ENCODE peak calls at places on chromosomes 6 and 20, in six cellular contexts. K is A549, A is transverse colon, X is stomach, V is IMR-90, C is PC-3. B is an unnamed sample.

GRCh38 chr6:55578537-55579363 is at the start of gene HMGCLL1:
- DNase-seq in V (no peak), X (no peak), A (peak), K (peak), C (peak), B (no peak)

GRCh38 chr6:17729223-17730077 is 22.7 kb upstream of the NUP153 start:
- DNase-seq in K (no peak), V (no peak), C (no peak), X (no peak), A (no peak), B (no peak)

GRCh38 chr6:87016772-87017171 is 78.1 kb downstream of the CGA start:
- DNase-seq in C (no peak), V (no peak), A (no peak), X (no peak), K (no peak), B (no peak)

GRCh38 chr20:48606841-48607543 is 220.8 kb downstream of the PREX1 start:
- DNase-seq in K (no peak), V (no peak), C (no peak), A (no peak), X (no peak), B (no peak)

GRCh38 chr6:163768905-163769304 is 354.4 kb downstream of the QKI start:
- DNase-seq in C (no peak), X (no peak), V (no peak), K (no peak), A (no peak), B (no peak)

GRCh38 chr6:161151660-161152526 is 122.0 kb downstream of the AGPAT4 start:
- DNase-seq in V (no peak), A (no peak), X (no peak), K (no peak), C (no peak), B (no peak)

GRCh38 chr6:157325069-157325805 is 1.9 kb upstream of the TMEM242 start:
- DNase-seq in C (no peak), V (peak), X (no peak), K (no peak), A (no peak), B (no peak)

GRCh38 chr6:89818977-89819335 is 638 bp downstream of the MDN1 start:
- DNase-seq in K (peak), C (peak), A (peak), X (no peak), V (peak), B (peak)

GRCh38 chr20:23509580-23509913 is 18.6 kb downstream of the CST8 start:
- DNase-seq in K (no peak), C (no peak), V (no peak), A (no peak), X (no peak), B (no peak)

GRCh38 chr20:14235355-14235754 is 102.1 kb downstream of the FLRT3 start:
- DNase-seq in C (peak), V (peak), A (no peak), K (peak), X (no peak), B (no peak)

GRCh38 chr6:32700391-32701040 is 34.1 kb upstream of the HLA-DQB1 start:
- DNase-seq in X (no peak), C (peak), K (peak), A (peak), V (peak), B (peak)

GRCh38 chr20:3764659-3765058 is 2.9 kb downstream of the ADISSP start:
- DNase-seq in V (no peak), K (no peak), X (no peak), A (no peak), C (no peak), B (no peak)

GRCh38 chr20:4699957-4700356 is 21.8 kb upstream of the PRND start:
- DNase-seq in K (no peak), X (no peak), V (no peak), C (no peak), A (no peak), B (no peak)

GRCh38 chr6:134317471-134318131 is at the start of gene SGK1:
- DNase-seq in V (peak), K (peak), X (no peak), C (peak), A (no peak), B (peak)

GRCh38 chr20:25484911-25485511 is 77.5 kb downstream of the GINS1 start:
- DNase-seq in V (no peak), C (peak), A (no peak), K (no peak), X (no peak), B (no peak)

GRCh38 chr6:22350109-22350508 is 53.3 kb upstream of the PRL start:
- DNase-seq in K (no peak), X (no peak), C (no peak), V (peak), A (no peak), B (no peak)

GRCh38 chr6:3893914-3894313 is 44.7 kb downstream of the FAM50B start:
- DNase-seq in V (no peak), K (no peak), A (no peak), C (no peak), X (no peak), B (no peak)

DNA sequence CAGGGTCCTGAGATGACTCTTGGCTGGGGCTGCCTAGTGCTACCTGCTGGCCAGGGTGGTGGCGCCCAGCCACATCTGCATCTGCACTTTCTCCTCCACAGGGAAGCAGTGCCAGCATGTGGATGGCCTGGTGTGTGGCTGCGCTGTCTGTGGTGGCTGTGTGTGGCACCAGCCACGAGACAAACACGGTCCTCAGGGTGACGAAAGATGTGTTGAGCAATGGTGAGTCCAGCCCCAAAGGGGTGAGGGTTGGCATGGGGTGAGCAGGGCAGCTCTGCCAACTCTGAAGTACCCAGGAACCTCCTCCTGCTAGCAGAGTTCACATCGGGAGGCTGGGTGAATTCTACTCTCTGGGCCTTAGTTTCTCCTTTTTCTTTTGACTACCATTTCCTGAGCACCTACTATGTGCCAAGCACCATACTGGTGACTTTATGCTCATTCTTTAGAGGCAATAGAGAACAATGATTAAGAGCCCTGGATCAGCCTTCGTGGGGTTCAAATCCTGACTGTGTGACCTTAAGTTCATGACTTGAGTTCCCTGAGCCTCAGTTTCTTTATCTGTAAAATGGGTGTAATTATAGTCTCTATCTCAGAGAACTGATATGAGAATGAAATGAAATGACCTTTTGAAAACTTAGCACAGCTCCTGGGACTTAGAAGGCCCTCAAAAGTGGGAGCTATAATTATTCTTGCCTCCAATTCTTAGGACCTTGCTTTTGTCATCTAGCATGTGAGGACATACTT is 2.1 kb downstream of the BPIFB4 start:
- DNase-seq in V (no peak), X (no peak), A (no peak), K (no peak), C (no peak), B (no peak)
- H3K4me3 ChIP-seq in V (no peak), X (no peak), A (no peak), K (no peak), C (no peak), B (no peak)

GRCh38 chr20:50578061-50578777 is 68.0 kb downstream of the PTPN1 start:
- DNase-seq in V (no peak), K (no peak), A (peak), X (no peak), C (no peak), B (no peak)
- H3K27ac ChIP-seq in V (no peak), K (no peak), A (peak), X (no peak), C (no peak), B (no peak)

DNA sequence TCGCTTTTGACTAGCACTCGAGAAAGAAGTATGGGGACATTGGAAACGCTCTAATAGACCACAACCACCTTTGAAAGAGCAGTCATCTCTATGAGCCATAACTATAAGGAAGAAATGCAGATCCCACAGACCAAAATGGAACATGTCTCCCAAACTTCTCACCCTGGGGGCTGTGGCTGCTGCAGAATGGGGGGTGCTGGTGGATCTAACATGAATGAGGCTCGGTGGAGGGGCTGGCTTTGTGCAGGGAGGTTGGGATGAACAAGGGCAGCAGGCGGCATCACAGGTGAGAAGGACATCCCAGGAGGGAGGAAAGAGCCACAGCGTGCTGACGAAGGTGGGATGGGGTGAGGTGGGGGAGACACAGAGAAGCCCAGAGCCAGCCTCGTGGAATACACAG is 10.5 kb upstream of the CCR6 start:
- DNase-seq in X (no peak), V (no peak), A (no peak), K (no peak), C (no peak), B (no peak)
- H3K4me3 ChIP-seq in X (no peak), V (no peak), A (no peak), K (no peak), C (no peak), B (peak)

GRCh38 chr6:30260036-30260504 is 46.9 kb upstream of the TRIM26 start:
- DNase-seq in C (no peak), A (no peak), X (no peak), V (no peak), K (no peak), B (peak)
- H3K27ac ChIP-seq in C (no peak), A (peak), X (peak), V (peak), K (peak), B (peak)

GRCh38 chr6:152979116-152979515 is 3.7 kb downstream of the FBXO5 start:
- DNase-seq in A (no peak), X (no peak), C (no peak), K (no peak), V (no peak), B (no peak)

GRCh38 chr6:152981989-152982767 is 663 bp downstream of the FBXO5 start:
- DNase-seq in K (no peak), A (peak), V (no peak), C (no peak), X (no peak), B (no peak)

GRCh38 chr6:152982768-152983636 is at the start of gene FBXO5:
- DNase-seq in X (peak), K (peak), C (peak), V (peak), A (peak), B (peak)

GRCh38 chr6:152980656-152981055 is 2.2 kb downstream of the FBXO5 start:
- DNase-seq in X (no peak), V (no peak), K (no peak), A (no peak), C (no peak), B (no peak)

GRCh38 chr6:152981219-152981618 is 1.6 kb downstream of the FBXO5 start:
- DNase-seq in C (no peak), A (no peak), V (no peak), X (no peak), K (no peak), B (no peak)
- H3K4me3 ChIP-seq in C (peak), A (no peak), V (peak), X (no peak), K (peak), B (no peak)

GRCh38 chr20:31475032-31475431 is at the start of the genes DEFB124 and REM1:
- DNase-seq in V (no peak), X (no peak), A (no peak), K (no peak), C (no peak), B (no peak)
- H3K27ac ChIP-seq in V (no peak), X (peak), A (peak), K (no peak), C (no peak), B (no peak)

GRCh38 chr20:21162631-21163030 is 36.7 kb downstream of the KIZ start:
- DNase-seq in V (no peak), A (no peak), K (no peak), C (no peak), X (no peak), B (no peak)
- H3K4me3 ChIP-seq in V (no peak), A (no peak), K (no peak), C (no peak), X (no peak), B (no peak)

GRCh38 chr6:116586738-116587137 is 15.4 kb downstream of the RWDD1 start:
- DNase-seq in A (no peak), C (no peak), V (no peak), K (no peak), X (no peak), B (no peak)
- H3K27ac ChIP-seq in A (no peak), C (peak), V (no peak), K (no peak), X (no peak), B (no peak)

B was measured in CD4-positive, alpha-beta memory T cell.